ENCODE peak calls at places on chromosomes 6 and 20, in nine cellular contexts. I is foreskin keratinocyte; Q is effector memory CD4-positive, alpha-beta T cell; X is right cardiac atrium; E is H9; J is body of pancreas; U is mammary epithelial cell; D is colonic mucosa; F is fibroblast of lung. S is an unnamed sample.

GRCh38 chr20:38242848-38243449 is 17.6 kb downstream of the KIAA1755 start:
- DNase-seq in I (no peak), Q (no peak), J (no peak), F (no peak), E (peak; percentile 44), D (no peak), X (no peak), U (no peak), S (no peak)

GRCh38 chr20:2123720-2124119 is 22.1 kb downstream of the STK35 start:
- DNase-seq in E (no peak), I (no peak), U (no peak), F (no peak), D (no peak), Q (no peak), X (no peak), J (no peak), S (no peak)

GRCh38 chr20:35510946-35511735 is 18.3 kb downstream of the C20orf173 start:
- DNase-seq in J (no peak), Q (no peak), F (peak; percentile 66), E (no peak), X (no peak), I (no peak), D (no peak), U (no peak), S (no peak)

GRCh38 chr20:7926767-7927166 is 13.5 kb downstream of the HAO1 start:
- DNase-seq in E (no peak), I (peak; percentile 19), J (peak; percentile 9), X (peak; percentile 49), Q (no peak), F (peak; percentile 51), U (no peak), D (no peak), S (no peak)

GRCh38 chr20:35283441-35284266 is 918 bp downstream of the EIF6 start:
- DNase-seq in Q (no peak), F (no peak), U (peak; percentile 62), J (no peak), X (no peak), D (no peak), E (no peak), I (peak; percentile 45), S (no peak)

GRCh38 chr20:58173091-58173490 is 55.4 kb downstream of the ANKRD60 start:
- DNase-seq in I (no peak), D (no peak), J (no peak), Q (no peak), U (no peak), F (no peak), X (no peak), E (no peak), S (no peak)

GRCh38 chr6:117448732-117449131 is 23.0 kb upstream of the ROS1 start:
- DNase-seq in X (no peak), Q (no peak), U (peak; percentile 91), F (peak; percentile 97), E (no peak), J (no peak), D (no peak), I (peak; percentile 95), S (no peak)

GRCh38 chr20:44423480-44423879 is 52.2 kb upstream of the TTPAL start:
- DNase-seq in F (no peak), D (no peak), J (no peak), Q (no peak), X (no peak), I (no peak), U (no peak), E (no peak), S (no peak)

GRCh38 chr6:108561742-108562502 is 1.2 kb downstream of the FOXO3 start:
- DNase-seq in Q (no peak), E (peak; percentile 43), J (peak; percentile 37), U (peak; percentile 62), X (peak; percentile 69), D (peak; percentile 47), I (peak; percentile 45), F (peak; percentile 25), S (no peak)

GRCh38 chr6:143400258-143401059 is 50.0 kb downstream of the ADAT2 start:
- DNase-seq in I (peak; percentile 40), Q (no peak), E (no peak), F (peak; percentile 44), X (peak; percentile 39), U (peak; percentile 35), J (no peak), D (peak; percentile 52), S (no peak)

GRCh38 chr6:46090115-46091079 is 39.4 kb upstream of the ENPP4 start:
- DNase-seq in X (peak; percentile 74), J (peak; percentile 71), Q (peak; percentile 17), D (peak; percentile 61), E (peak; percentile 45), U (peak; percentile 41), I (peak; percentile 20), F (peak; percentile 40), S (peak; percentile 34)

GRCh38 chr20:270517-270916 is 13.0 kb downstream of the DEFB132 start:
- DNase-seq in X (no peak), D (no peak), I (no peak), U (no peak), Q (no peak), F (no peak), J (no peak), E (no peak), S (no peak)

GRCh38 chr6:7960848-7961247 is 50.3 kb upstream of the TXNDC5 start:
- DNase-seq in E (no peak), I (no peak), F (no peak), D (no peak), X (no peak), J (no peak), Q (no peak), U (no peak), S (no peak)

GRCh38 chr20:24785141-24785924 is 163.7 kb upstream of the CST7 start:
- DNase-seq in F (peak; percentile 90), U (peak; percentile 34), E (no peak), X (no peak), J (no peak), D (no peak), Q (no peak), I (peak; percentile 46), S (no peak)

GRCh38 chr6:3405679-3406078 is 51.2 kb downstream of the SLC22A23 start:
- DNase-seq in X (no peak), I (peak; percentile 67), Q (no peak), D (no peak), J (no peak), E (no peak), U (peak; percentile 70), F (peak; percentile 70), S (no peak)
- H3K27ac ChIP-seq in X (no peak overlapping the region), I (no peak overlapping the region), Q (no peak overlapping the region), D (peak overlapping the region; percentile 69), J (peak overlapping the region; percentile 51), E (no peak overlapping the region), U (no peak overlapping the region), F (no peak overlapping the region), S (no peak overlapping the region)

DNA sequence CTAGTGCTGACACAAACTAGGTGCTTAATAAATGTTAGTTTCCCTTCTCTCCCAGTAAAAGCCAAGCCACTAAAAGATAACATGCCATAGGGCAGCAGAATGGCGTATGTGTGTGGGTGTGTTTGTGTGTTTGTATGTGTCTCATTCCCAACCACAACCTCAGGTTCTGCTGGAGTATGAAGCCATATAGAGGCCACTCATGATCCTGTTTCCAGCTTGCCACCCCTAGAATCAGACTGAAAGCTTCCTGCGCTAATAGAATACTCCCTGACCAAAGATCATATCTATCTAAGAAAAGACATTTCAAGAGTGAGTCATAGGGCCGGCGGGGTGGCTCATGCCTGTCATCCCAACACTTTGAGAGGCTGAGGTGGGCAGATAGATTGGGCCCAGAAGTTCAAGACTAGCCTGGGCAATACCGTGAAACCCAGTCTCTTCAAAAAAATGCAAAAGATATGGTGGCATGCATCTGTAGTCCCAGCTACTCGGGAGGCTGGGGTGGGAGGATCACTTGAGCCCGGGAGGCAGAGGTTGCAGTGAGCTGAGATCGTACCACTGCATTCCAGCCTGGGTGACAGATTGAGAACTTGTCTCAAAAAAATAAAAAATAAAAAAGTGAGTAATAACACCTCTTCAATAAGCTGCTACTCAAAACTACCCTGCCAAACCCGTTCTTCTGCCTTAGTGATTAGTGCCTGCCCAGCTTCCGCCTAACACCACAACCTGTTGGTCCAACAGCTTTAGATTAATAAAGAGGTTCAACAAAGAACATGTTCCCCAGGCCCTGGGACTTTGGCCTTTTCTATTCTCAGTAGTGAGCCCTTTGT is 11.8 kb upstream of the SNRPC start:
- DNase-seq in X (no peak), D (peak; percentile 77), I (peak; percentile 89), F (peak; percentile 90), J (peak; percentile 81), U (peak; percentile 79), Q (no peak), E (no peak), S (no peak)
- H3K27ac ChIP-seq in X (no peak overlapping the region), D (peak overlapping the region; percentile 73), I (peak overlapping the region; percentile 50), F (no peak overlapping the region), J (peak overlapping the region; percentile 79), U (no peak overlapping the region), Q (no peak overlapping the region), E (no peak overlapping the region), S (no peak overlapping the region)

GRCh38 chr6:6815732-6816131 is 227.2 kb downstream of the LY86 start:
- DNase-seq in X (peak; percentile 28), Q (no peak), U (no peak), I (no peak), E (no peak), D (no peak), J (no peak), F (peak; percentile 13), S (no peak)

GRCh38 chr6:6808915-6809314 is 220.4 kb downstream of the LY86 start:
- DNase-seq in U (no peak), E (no peak), Q (no peak), X (no peak), J (no peak), I (no peak), D (no peak), F (no peak), S (no peak)

GRCh38 chr6:6810727-6811126 is 222.2 kb downstream of the LY86 start:
- DNase-seq in D (no peak), J (no peak), U (peak; percentile 60), X (no peak), Q (no peak), F (no peak), E (no peak), I (no peak), S (no peak)

GRCh38 chr6:6811151-6812002 is 222.9 kb downstream of the LY86 start:
- DNase-seq in F (peak; percentile 74), J (peak; percentile 69), U (peak; percentile 99), D (peak; percentile 81), E (peak; percentile 79), X (no peak), Q (no peak), I (peak; percentile 100), S (no peak)

DNA sequence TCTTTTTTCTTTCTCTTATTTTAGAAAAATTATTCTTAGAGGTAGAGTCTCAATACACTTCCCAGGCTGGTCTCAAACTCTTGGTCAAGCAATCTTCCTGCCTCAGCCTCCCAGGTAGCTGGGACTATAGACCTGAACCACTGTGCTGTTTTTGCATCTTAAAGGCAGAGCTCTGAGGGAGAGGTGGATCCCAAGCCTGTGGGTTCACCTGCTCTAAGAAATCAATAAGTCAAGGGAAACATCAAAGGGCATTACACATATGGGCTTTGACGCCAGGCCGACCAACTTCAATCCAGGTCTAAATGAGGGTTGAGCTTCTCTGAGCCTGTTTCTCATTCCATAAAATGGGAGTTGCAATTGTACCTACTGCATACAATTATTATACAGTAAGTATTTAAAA is 223.9 kb downstream of the LY86 start:
- DNase-seq in F (no peak), U (no peak), X (no peak), Q (no peak), E (no peak), I (no peak), J (no peak), D (no peak), S (no peak)
- H3K27ac ChIP-seq in F (no peak overlapping the region), U (peak overlapping the region; percentile 99), X (no peak overlapping the region), Q (no peak overlapping the region), E (no peak overlapping the region), I (peak overlapping the region; percentile 98), J (peak overlapping the region; percentile 86), D (peak overlapping the region; percentile 78), S (no peak overlapping the region)

GRCh38 chr6:119449253-119450156 is 99.9 kb upstream of the MAN1A1 start:
- DNase-seq in J (no peak), X (no peak), E (no peak), D (no peak), Q (no peak), I (no peak), U (no peak), F (no peak), S (no peak)
- H3K27ac ChIP-seq in J (peak overlapping the region; percentile 1), X (no peak overlapping the region), E (no peak overlapping the region), D (no peak overlapping the region), Q (no peak overlapping the region), I (no peak overlapping the region), U (no peak overlapping the region), F (no peak overlapping the region), S (no peak overlapping the region)